ENCODE peak calls at places on chromosome 18, in seven cellular contexts. One of them, this sample, is unnamed.

GRCh38 chr18:77127769-77128671 is 4.6 kb downstream of the MBP start:
- DNase-seq in pancreas: peak
- DNase-seq in heart left ventricle: no peak
- DNase-seq in LoVo: peak
- DNase-seq in HFFc6: peak
- DNase-seq in stimulated activated CD4-positive, alpha-beta T cell treated with anti-CD3 and anti-CD28 coated beads, TNF-alpha, amount 100 ng/mL, for 48 hours: no peak
- DNase-seq in NCI-H1105 treated with DMSO at 0.1 percent for 48 hours: peak
- DNase-seq in this sample: no peak

GRCh38 chr18:36446059-36446458 is 148.5 kb downstream of the FHOD3 start:
- DNase-seq in stimulated activated CD4-positive, alpha-beta T cell treated with anti-CD3 and anti-CD28 coated beads, TNF-alpha, amount 100 ng/mL, for 48 hours: no peak
- DNase-seq in LoVo: no peak
- DNase-seq in NCI-H1105 treated with DMSO at 0.1 percent for 48 hours: no peak
- DNase-seq in pancreas: no peak
- DNase-seq in HFFc6: no peak
- DNase-seq in heart left ventricle: no peak
- DNase-seq in this sample: no peak

GRCh38 chr18:48534364-48534763 is 4.5 kb upstream of the CTIF start:
- DNase-seq in HFFc6: peak
- DNase-seq in heart left ventricle: no peak
- DNase-seq in LoVo: no peak
- DNase-seq in pancreas: no peak
- DNase-seq in stimulated activated CD4-positive, alpha-beta T cell treated with anti-CD3 and anti-CD28 coated beads, TNF-alpha, amount 100 ng/mL, for 48 hours: no peak
- DNase-seq in NCI-H1105 treated with DMSO at 0.1 percent for 48 hours: no peak
- DNase-seq in this sample: no peak

GRCh38 chr18:24114924-24115549 is 23.8 kb upstream of the CABYR start:
- DNase-seq in NCI-H1105 treated with DMSO at 0.1 percent for 48 hours: no peak
- DNase-seq in HFFc6: no peak
- DNase-seq in LoVo: no peak
- DNase-seq in heart left ventricle: no peak
- DNase-seq in pancreas: no peak
- DNase-seq in stimulated activated CD4-positive, alpha-beta T cell treated with anti-CD3 and anti-CD28 coated beads, TNF-alpha, amount 100 ng/mL, for 48 hours: no peak
- DNase-seq in this sample: no peak

GRCh38 chr18:23229472-23229871 is 94.2 kb downstream of the CABLES1 start:
- DNase-seq in NCI-H1105 treated with DMSO at 0.1 percent for 48 hours: no peak
- DNase-seq in HFFc6: peak
- DNase-seq in stimulated activated CD4-positive, alpha-beta T cell treated with anti-CD3 and anti-CD28 coated beads, TNF-alpha, amount 100 ng/mL, for 48 hours: no peak
- DNase-seq in heart left ventricle: no peak
- DNase-seq in pancreas: no peak
- DNase-seq in LoVo: no peak
- DNase-seq in this sample: no peak

GRCh38 chr18:24185805-24186204 is 46.9 kb downstream of the CABYR start:
- DNase-seq in pancreas: no peak
- DNase-seq in HFFc6: no peak
- DNase-seq in heart left ventricle: no peak
- DNase-seq in LoVo: no peak
- DNase-seq in NCI-H1105 treated with DMSO at 0.1 percent for 48 hours: no peak
- DNase-seq in stimulated activated CD4-positive, alpha-beta T cell treated with anti-CD3 and anti-CD28 coated beads, TNF-alpha, amount 100 ng/mL, for 48 hours: no peak
- DNase-seq in this sample: no peak

GRCh38 chr18:28858248-28858647 is 681.3 kb upstream of the CDH2 start:
- DNase-seq in LoVo: no peak
- DNase-seq in HFFc6: no peak
- DNase-seq in pancreas: no peak
- DNase-seq in stimulated activated CD4-positive, alpha-beta T cell treated with anti-CD3 and anti-CD28 coated beads, TNF-alpha, amount 100 ng/mL, for 48 hours: no peak
- DNase-seq in heart left ventricle: no peak
- DNase-seq in NCI-H1105 treated with DMSO at 0.1 percent for 48 hours: no peak
- DNase-seq in this sample: no peak

GRCh38 chr18:79605481-79605880 is 74.1 kb upstream of the CTDP1 start:
- DNase-seq in NCI-H1105 treated with DMSO at 0.1 percent for 48 hours: no peak
- DNase-seq in HFFc6: no peak
- DNase-seq in LoVo: no peak
- DNase-seq in pancreas: no peak
- DNase-seq in stimulated activated CD4-positive, alpha-beta T cell treated with anti-CD3 and anti-CD28 coated beads, TNF-alpha, amount 100 ng/mL, for 48 hours: no peak
- DNase-seq in heart left ventricle: peak
- DNase-seq in this sample: no peak

GRCh38 chr18:48330016-48330991 is 78.9 kb downstream of the ZBTB7C start:
- DNase-seq in HFFc6: peak
- DNase-seq in LoVo: peak
- DNase-seq in pancreas: no peak
- DNase-seq in stimulated activated CD4-positive, alpha-beta T cell treated with anti-CD3 and anti-CD28 coated beads, TNF-alpha, amount 100 ng/mL, for 48 hours: no peak
- DNase-seq in heart left ventricle: no peak
- DNase-seq in NCI-H1105 treated with DMSO at 0.1 percent for 48 hours: peak
- DNase-seq in this sample: no peak

GRCh38 chr18:2192562-2192961 is 378.7 kb downstream of the METTL4 start:
- DNase-seq in NCI-H1105 treated with DMSO at 0.1 percent for 48 hours: no peak
- DNase-seq in heart left ventricle: no peak
- DNase-seq in HFFc6: no peak
- DNase-seq in stimulated activated CD4-positive, alpha-beta T cell treated with anti-CD3 and anti-CD28 coated beads, TNF-alpha, amount 100 ng/mL, for 48 hours: no peak
- DNase-seq in LoVo: no peak
- DNase-seq in pancreas: no peak
- DNase-seq in this sample: no peak

GRCh38 chr18:58789856-58790255 is 74.8 kb upstream of the ZNF532 start:
- DNase-seq in stimulated activated CD4-positive, alpha-beta T cell treated with anti-CD3 and anti-CD28 coated beads, TNF-alpha, amount 100 ng/mL, for 48 hours: no peak
- DNase-seq in HFFc6: no peak
- DNase-seq in pancreas: no peak
- DNase-seq in LoVo: no peak
- DNase-seq in NCI-H1105 treated with DMSO at 0.1 percent for 48 hours: no peak
- DNase-seq in heart left ventricle: peak
- DNase-seq in this sample: no peak

GRCh38 chr18:62999392-62999791 is 284.1 kb downstream of the PHLPP1 start:
- DNase-seq in stimulated activated CD4-positive, alpha-beta T cell treated with anti-CD3 and anti-CD28 coated beads, TNF-alpha, amount 100 ng/mL, for 48 hours: no peak
- DNase-seq in NCI-H1105 treated with DMSO at 0.1 percent for 48 hours: no peak
- DNase-seq in HFFc6: peak
- DNase-seq in heart left ventricle: peak
- DNase-seq in pancreas: peak
- DNase-seq in LoVo: no peak
- DNase-seq in this sample: peak

GRCh38 chr18:32881009-32881408 is 108.2 kb upstream of the KLHL14 start:
- DNase-seq in NCI-H1105 treated with DMSO at 0.1 percent for 48 hours: no peak
- DNase-seq in stimulated activated CD4-positive, alpha-beta T cell treated with anti-CD3 and anti-CD28 coated beads, TNF-alpha, amount 100 ng/mL, for 48 hours: no peak
- DNase-seq in pancreas: no peak
- DNase-seq in heart left ventricle: no peak
- DNase-seq in LoVo: no peak
- DNase-seq in HFFc6: no peak
- DNase-seq in this sample: no peak

GRCh38 chr18:67417864-67418523 is 98.5 kb downstream of the DSEL start:
- DNase-seq in pancreas: no peak
- DNase-seq in NCI-H1105 treated with DMSO at 0.1 percent for 48 hours: no peak
- DNase-seq in LoVo: peak
- DNase-seq in stimulated activated CD4-positive, alpha-beta T cell treated with anti-CD3 and anti-CD28 coated beads, TNF-alpha, amount 100 ng/mL, for 48 hours: peak
- DNase-seq in heart left ventricle: no peak
- DNase-seq in HFFc6: peak
- DNase-seq in this sample: no peak

GRCh38 chr18:56606623-56607022 is 31.8 kb downstream of the TXNL1 start:
- DNase-seq in HFFc6: no peak
- DNase-seq in LoVo: no peak
- DNase-seq in stimulated activated CD4-positive, alpha-beta T cell treated with anti-CD3 and anti-CD28 coated beads, TNF-alpha, amount 100 ng/mL, for 48 hours: no peak
- DNase-seq in heart left ventricle: no peak
- DNase-seq in pancreas: no peak
- DNase-seq in NCI-H1105 treated with DMSO at 0.1 percent for 48 hours: no peak
- DNase-seq in this sample: no peak

GRCh38 chr18:79781331-79781941 is 16.3 kb upstream of the KCNG2 start:
- DNase-seq in pancreas: no peak
- DNase-seq in HFFc6: no peak
- DNase-seq in heart left ventricle: no peak
- DNase-seq in NCI-H1105 treated with DMSO at 0.1 percent for 48 hours: no peak
- DNase-seq in stimulated activated CD4-positive, alpha-beta T cell treated with anti-CD3 and anti-CD28 coated beads, TNF-alpha, amount 100 ng/mL, for 48 hours: no peak
- DNase-seq in LoVo: no peak
- DNase-seq in this sample: no peak

GRCh38 chr18:36470896-36471295 is 173.4 kb downstream of the FHOD3 start:
- DNase-seq in pancreas: no peak
- DNase-seq in LoVo: no peak
- DNase-seq in heart left ventricle: no peak
- DNase-seq in NCI-H1105 treated with DMSO at 0.1 percent for 48 hours: no peak
- DNase-seq in HFFc6: no peak
- DNase-seq in stimulated activated CD4-positive, alpha-beta T cell treated with anti-CD3 and anti-CD28 coated beads, TNF-alpha, amount 100 ng/mL, for 48 hours: no peak
- DNase-seq in this sample: no peak

GRCh38 chr18:47248610-47249343 is 2.7 kb downstream of the SKOR2 start:
- DNase-seq in pancreas: no peak
- DNase-seq in heart left ventricle: no peak
- DNase-seq in HFFc6: no peak
- DNase-seq in LoVo: no peak
- DNase-seq in NCI-H1105 treated with DMSO at 0.1 percent for 48 hours: no peak
- DNase-seq in stimulated activated CD4-positive, alpha-beta T cell treated with anti-CD3 and anti-CD28 coated beads, TNF-alpha, amount 100 ng/mL, for 48 hours: no peak
- DNase-seq in this sample: no peak

GRCh38 chr18:22987547-22988182 is 54.5 kb downstream of the RBBP8 start:
- DNase-seq in HFFc6: no peak
- DNase-seq in stimulated activated CD4-positive, alpha-beta T cell treated with anti-CD3 and anti-CD28 coated beads, TNF-alpha, amount 100 ng/mL, for 48 hours: no peak
- DNase-seq in pancreas: no peak
- DNase-seq in LoVo: no peak
- DNase-seq in NCI-H1105 treated with DMSO at 0.1 percent for 48 hours: no peak
- DNase-seq in heart left ventricle: no peak
- DNase-seq in this sample: no peak

GRCh38 chr18:24763765-24764548 is 303.5 kb downstream of the HRH4 start:
- DNase-seq in NCI-H1105 treated with DMSO at 0.1 percent for 48 hours: no peak
- DNase-seq in LoVo: no peak
- DNase-seq in HFFc6: no peak
- DNase-seq in pancreas: peak
- DNase-seq in heart left ventricle: peak
- DNase-seq in stimulated activated CD4-positive, alpha-beta T cell treated with anti-CD3 and anti-CD28 coated beads, TNF-alpha, amount 100 ng/mL, for 48 hours: no peak
- DNase-seq in this sample: peak

GRCh38 chr18:26504831-26505230 is 43.5 kb downstream of the KCTD1 start:
- DNase-seq in stimulated activated CD4-positive, alpha-beta T cell treated with anti-CD3 and anti-CD28 coated beads, TNF-alpha, amount 100 ng/mL, for 48 hours: no peak
- DNase-seq in LoVo: no peak
- DNase-seq in pancreas: no peak
- DNase-seq in NCI-H1105 treated with DMSO at 0.1 percent for 48 hours: peak
- DNase-seq in HFFc6: no peak
- DNase-seq in heart left ventricle: no peak
- DNase-seq in this sample: no peak

GRCh38 chr18:36578871-36579270 is 249.9 kb downstream of the TPGS2 start:
- DNase-seq in heart left ventricle: no peak
- DNase-seq in NCI-H1105 treated with DMSO at 0.1 percent for 48 hours: no peak
- DNase-seq in LoVo: no peak
- DNase-seq in stimulated activated CD4-positive, alpha-beta T cell treated with anti-CD3 and anti-CD28 coated beads, TNF-alpha, amount 100 ng/mL, for 48 hours: no peak
- DNase-seq in HFFc6: no peak
- DNase-seq in pancreas: no peak
- DNase-seq in this sample: no peak

GRCh38 chr18:58552057-58552461 is 76.8 kb downstream of the ALPK2 start:
- DNase-seq in LoVo: no peak
- DNase-seq in heart left ventricle: no peak
- DNase-seq in pancreas: no peak
- DNase-seq in stimulated activated CD4-positive, alpha-beta T cell treated with anti-CD3 and anti-CD28 coated beads, TNF-alpha, amount 100 ng/mL, for 48 hours: no peak
- DNase-seq in NCI-H1105 treated with DMSO at 0.1 percent for 48 hours: no peak
- DNase-seq in HFFc6: peak
- DNase-seq in this sample: no peak

GRCh38 chr18:13234528-13234795 is 15.9 kb downstream of the LDLRAD4 start:
- DNase-seq in stimulated activated CD4-positive, alpha-beta T cell treated with anti-CD3 and anti-CD28 coated beads, TNF-alpha, amount 100 ng/mL, for 48 hours: no peak
- DNase-seq in pancreas: no peak
- DNase-seq in LoVo: no peak
- DNase-seq in NCI-H1105 treated with DMSO at 0.1 percent for 48 hours: no peak
- DNase-seq in HFFc6: no peak
- DNase-seq in heart left ventricle: no peak
- DNase-seq in this sample: no peak

GRCh38 chr18:24878289-24878688 is 417.9 kb downstream of the HRH4 start:
- DNase-seq in NCI-H1105 treated with DMSO at 0.1 percent for 48 hours: peak
- DNase-seq in HFFc6: peak
- DNase-seq in pancreas: no peak
- DNase-seq in heart left ventricle: no peak
- DNase-seq in stimulated activated CD4-positive, alpha-beta T cell treated with anti-CD3 and anti-CD28 coated beads, TNF-alpha, amount 100 ng/mL, for 48 hours: no peak
- DNase-seq in LoVo: peak
- DNase-seq in this sample: no peak

GRCh38 chr18:76518073-76518472 is 23.0 kb upstream of the ZNF516 start:
- DNase-seq in stimulated activated CD4-positive, alpha-beta T cell treated with anti-CD3 and anti-CD28 coated beads, TNF-alpha, amount 100 ng/mL, for 48 hours: no peak
- DNase-seq in NCI-H1105 treated with DMSO at 0.1 percent for 48 hours: no peak
- DNase-seq in LoVo: no peak
- DNase-seq in pancreas: no peak
- DNase-seq in heart left ventricle: no peak
- DNase-seq in HFFc6: no peak
- DNase-seq in this sample: no peak

GRCh38 chr18:3027301-3027700 is 14.4 kb upstream of the LPIN2 start:
- DNase-seq in pancreas: no peak
- DNase-seq in NCI-H1105 treated with DMSO at 0.1 percent for 48 hours: no peak
- DNase-seq in heart left ventricle: no peak
- DNase-seq in LoVo: no peak
- DNase-seq in HFFc6: no peak
- DNase-seq in stimulated activated CD4-positive, alpha-beta T cell treated with anti-CD3 and anti-CD28 coated beads, TNF-alpha, amount 100 ng/mL, for 48 hours: no peak
- DNase-seq in this sample: no peak

GRCh38 chr18:2847341-2848144 is 737 bp downstream of the EMILIN2 start:
- DNase-seq in stimulated activated CD4-positive, alpha-beta T cell treated with anti-CD3 and anti-CD28 coated beads, TNF-alpha, amount 100 ng/mL, for 48 hours: no peak
- DNase-seq in HFFc6: no peak
- DNase-seq in pancreas: no peak
- DNase-seq in LoVo: no peak
- DNase-seq in heart left ventricle: peak
- DNase-seq in NCI-H1105 treated with DMSO at 0.1 percent for 48 hours: no peak
- DNase-seq in this sample: peak

GRCh38 chr18:616380-616995 is 19.7 kb downstream of the CLUL1 start:
- DNase-seq in LoVo: peak
- DNase-seq in heart left ventricle: no peak
- DNase-seq in stimulated activated CD4-positive, alpha-beta T cell treated with anti-CD3 and anti-CD28 coated beads, TNF-alpha, amount 100 ng/mL, for 48 hours: no peak
- DNase-seq in NCI-H1105 treated with DMSO at 0.1 percent for 48 hours: peak
- DNase-seq in pancreas: no peak
- DNase-seq in HFFc6: peak
- DNase-seq in this sample: no peak

GRCh38 chr18:44723366-44723765 is 42.7 kb downstream of the SETBP1 start:
- DNase-seq in NCI-H1105 treated with DMSO at 0.1 percent for 48 hours: no peak
- DNase-seq in heart left ventricle: no peak
- DNase-seq in LoVo: no peak
- DNase-seq in pancreas: no peak
- DNase-seq in HFFc6: no peak
- DNase-seq in stimulated activated CD4-positive, alpha-beta T cell treated with anti-CD3 and anti-CD28 coated beads, TNF-alpha, amount 100 ng/mL, for 48 hours: no peak
- DNase-seq in this sample: no peak

GRCh38 chr18:6401687-6402086 is 13.0 kb downstream of the L3MBTL4 start:
- DNase-seq in HFFc6: no peak
- DNase-seq in heart left ventricle: no peak
- DNase-seq in LoVo: no peak
- DNase-seq in NCI-H1105 treated with DMSO at 0.1 percent for 48 hours: no peak
- DNase-seq in stimulated activated CD4-positive, alpha-beta T cell treated with anti-CD3 and anti-CD28 coated beads, TNF-alpha, amount 100 ng/mL, for 48 hours: no peak
- DNase-seq in pancreas: no peak
- DNase-seq in this sample: no peak

GRCh38 chr18:36325846-36326245 is 28.3 kb downstream of the FHOD3 start:
- DNase-seq in stimulated activated CD4-positive, alpha-beta T cell treated with anti-CD3 and anti-CD28 coated beads, TNF-alpha, amount 100 ng/mL, for 48 hours: no peak
- DNase-seq in HFFc6: no peak
- DNase-seq in pancreas: no peak
- DNase-seq in LoVo: no peak
- DNase-seq in heart left ventricle: no peak
- DNase-seq in NCI-H1105 treated with DMSO at 0.1 percent for 48 hours: no peak
- DNase-seq in this sample: no peak

GRCh38 chr18:12254137-12254819 is at the start of gene CIDEA:
- DNase-seq in heart left ventricle: no peak
- DNase-seq in NCI-H1105 treated with DMSO at 0.1 percent for 48 hours: no peak
- DNase-seq in HFFc6: no peak
- DNase-seq in LoVo: no peak
- DNase-seq in pancreas: no peak
- DNase-seq in stimulated activated CD4-positive, alpha-beta T cell treated with anti-CD3 and anti-CD28 coated beads, TNF-alpha, amount 100 ng/mL, for 48 hours: no peak
- DNase-seq in this sample: peak

GRCh38 chr18:27493182-27493581 is 308.1 kb upstream of the CHST9 start:
- DNase-seq in stimulated activated CD4-positive, alpha-beta T cell treated with anti-CD3 and anti-CD28 coated beads, TNF-alpha, amount 100 ng/mL, for 48 hours: no peak
- DNase-seq in LoVo: no peak
- DNase-seq in pancreas: no peak
- DNase-seq in NCI-H1105 treated with DMSO at 0.1 percent for 48 hours: no peak
- DNase-seq in HFFc6: no peak
- DNase-seq in heart left ventricle: no peak
- DNase-seq in this sample: no peak

GRCh38 chr18:48947583-48947982 is 3.2 kb downstream of the SMAD7 start:
- DNase-seq in HFFc6: no peak
- DNase-seq in NCI-H1105 treated with DMSO at 0.1 percent for 48 hours: peak
- DNase-seq in LoVo: no peak
- DNase-seq in stimulated activated CD4-positive, alpha-beta T cell treated with anti-CD3 and anti-CD28 coated beads, TNF-alpha, amount 100 ng/mL, for 48 hours: no peak
- DNase-seq in pancreas: no peak
- DNase-seq in heart left ventricle: peak
- DNase-seq in this sample: peak

GRCh38 chr18:59021500-59021899 is 118.2 kb upstream of the SEC11C start:
- DNase-seq in LoVo: no peak
- DNase-seq in heart left ventricle: peak
- DNase-seq in NCI-H1105 treated with DMSO at 0.1 percent for 48 hours: peak
- DNase-seq in pancreas: no peak
- DNase-seq in HFFc6: no peak
- DNase-seq in stimulated activated CD4-positive, alpha-beta T cell treated with anti-CD3 and anti-CD28 coated beads, TNF-alpha, amount 100 ng/mL, for 48 hours: no peak
- DNase-seq in this sample: peak

This sample was measured in right cardiac atrium.